ENCODE peak calls at places on chromosomes 6 and 20, in six cellular contexts. A is nucleus accumbens, M is HTR-8/SVneo, D is HFFc6, T is nephron progenitor cell, F is ELF-1. Q is an unnamed sample.

GRCh38 chr6:126724821-126725220 is 384.9 kb downstream of the CENPW start:
- DNase-seq in A (no peak), M (no peak), D (no peak), T (no peak), F (no peak), Q (no peak)

GRCh38 chr6:105608711-105609374 is 206.0 kb upstream of the PREP start:
- DNase-seq in A (no peak), M (no peak), D (peak), T (no peak), F (no peak), Q (no peak)

GRCh38 chr6:11218827-11219826 is 13.3 kb downstream of the NEDD9 start:
- DNase-seq in A (no peak), M (no peak), D (no peak), T (no peak), F (no peak), Q (no peak)

GRCh38 chr6:90286884-90287488 is 9.7 kb downstream of the BACH2 start:
- DNase-seq in A (no peak), M (no peak), D (peak), T (peak), F (peak), Q (peak)

GRCh38 chr20:4493386-4493785 is 228.3 kb upstream of the PRND start:
- DNase-seq in A (no peak), M (no peak), D (no peak), T (no peak), F (no peak), Q (no peak)

GRCh38 chr6:52994031-52994788 is 874 bp downstream of the GSTA4 start:
- DNase-seq in A (peak), M (no peak), D (peak), T (peak), F (peak), Q (no peak)

GRCh38 chr20:6576721-6577120 is 190.8 kb upstream of the BMP2 start:
- DNase-seq in A (no peak), M (no peak), D (no peak), T (no peak), F (no peak), Q (no peak)

GRCh38 chr6:46748940-46749503 is 2.3 kb downstream of the ANKRD66 start:
- DNase-seq in A (no peak), M (no peak), D (no peak), T (no peak), F (peak), Q (no peak)

GRCh38 chr6:162190936-162191335 is 536.6 kb downstream of the PRKN start:
- DNase-seq in A (no peak), M (no peak), D (no peak), T (no peak), F (no peak), Q (no peak)

GRCh38 chr20:61829526-61829925 is 236.2 kb downstream of the TAF4 start:
- DNase-seq in A (no peak), M (no peak), D (no peak), T (no peak), F (no peak), Q (no peak)

GRCh38 chr20:11880694-11881093 is 37.0 kb upstream of the BTBD3 start:
- DNase-seq in A (no peak), M (no peak), D (no peak), T (no peak), F (no peak), Q (no peak)

GRCh38 chr20:57030611-57031600 is 235.5 kb downstream of the BMP7 start:
- DNase-seq in A (no peak), M (peak), D (peak), T (no peak), F (peak), Q (no peak)

GRCh38 chr6:40164345-40164755 is 230.1 kb upstream of the MOCS1 start:
- DNase-seq in A (no peak), M (peak), D (no peak), T (no peak), F (peak), Q (peak)

GRCh38 chr6:105178110-105178509 is 1.7 kb downstream of the POPDC3 start:
- DNase-seq in A (no peak), M (peak), D (peak), T (no peak), F (no peak), Q (no peak)

GRCh38 chr6:41713650-41714291 is 21.6 kb downstream of the TFEB start:
- DNase-seq in A (no peak), M (no peak), D (peak), T (no peak), F (no peak), Q (no peak)